ENCODE peak calls at places on chromosomes 11 and 22, in six cellular contexts. N, Z, C, V, B and P are unnamed samples.

GRCh38 chr11:108405706-108406105 is 61.6 kb downstream of the C11orf65 start:
- DNase-seq in Z (no peak), B (no peak), V (no peak), C (no peak), N (no peak), P (no peak)

GRCh38 chr22:43191831-43192230 is 4.9 kb upstream of the TTLL12 start:
- DNase-seq in C (no peak), V (no peak), B (no peak), Z (no peak), N (no peak), P (no peak)

GRCh38 chr22:22520667-22521602 is 865 bp upstream of the ZNF280A start:
- DNase-seq in B (no peak), C (no peak), Z (no peak), N (no peak), V (no peak), P (no peak)

GRCh38 chr22:26994801-26995200 is 337.4 kb downstream of the MIAT start:
- DNase-seq in V (no peak), C (no peak), B (no peak), Z (no peak), N (no peak), P (no peak)

GRCh38 chr11:115126515-115127208 is 377.6 kb downstream of the CADM1 start:
- DNase-seq in C (peak), V (no peak), Z (no peak), N (no peak), B (no peak), P (no peak)

GRCh38 chr22:19121631-19122142 is 525 bp downstream of the DGCR2 start:
- DNase-seq in Z (no peak), N (peak), C (peak), V (no peak), B (no peak), P (peak)

GRCh38 chr11:118012083-118012669 is 26.0 kb downstream of the IL10RA start:
- DNase-seq in Z (no peak), N (no peak), B (no peak), V (no peak), C (peak), P (peak)

GRCh38 chr11:36309779-36310178 is 13.7 kb downstream of the PRR5L start:
- DNase-seq in C (no peak), N (no peak), V (no peak), B (no peak), Z (no peak), P (no peak)

GRCh38 chr22:29072193-29072978 is 449 bp upstream of the KREMEN1 start:
- DNase-seq in V (no peak), Z (peak), B (no peak), N (peak), C (peak), P (peak)

GRCh38 chr11:35218956-35219355 is 80.0 kb downstream of the CD44 start:
- DNase-seq in C (no peak), B (no peak), V (no peak), N (no peak), Z (no peak), P (no peak)

GRCh38 chr11:130677486-130678153 is 229.2 kb downstream of the ADAMTS15 start:
- DNase-seq in Z (no peak), V (no peak), N (no peak), C (no peak), B (peak), P (no peak)

GRCh38 chr11:120807414-120808150 is 216.3 kb upstream of the TBCEL start:
- DNase-seq in C (no peak), N (no peak), B (peak), Z (no peak), V (peak), P (no peak)

GRCh38 chr11:16982256-16982671 is 31.9 kb downstream of the PLEKHA7 start:
- DNase-seq in B (no peak), N (no peak), V (no peak), C (peak), Z (no peak), P (peak)

GRCh38 chr11:70460111-70460510 is 61.8 kb downstream of the CTTN start:
- DNase-seq in C (no peak), B (no peak), N (no peak), Z (no peak), V (no peak), P (no peak)

GRCh38 chr11:126345759-126346585 is 9.5 kb upstream of the ST3GAL4 start:
- DNase-seq in B (peak), Z (no peak), N (no peak), V (no peak), C (no peak), P (peak)